ENCODE peak calls at places on chromosomes 1 and 21, in five cellular contexts. P is COR-L47, Z is skeletal muscle cell, Q is GM12892, A is GF-D8. U is an unnamed sample.

GRCh38 chr1:145716641-145717061 is 2.6 kb upstream of the CD160 start:
- DNase-seq in P (no peak), Z (no peak), Q (no peak), A (no peak), U (no peak)

GRCh38 chr1:164515221-164515620 is 43.8 kb upstream of the PBX1 start:
- DNase-seq in P (no peak), Z (no peak), Q (no peak), A (no peak), U (no peak)

GRCh38 chr1:53468374-53468773 is 9.2 kb downstream of the DMRTB1 start:
- DNase-seq in P (no peak), Z (no peak), Q (no peak), A (no peak), U (no peak)

GRCh38 chr1:19710825-19711611 is 46.3 kb downstream of the HTR6 start:
- DNase-seq in P (no peak), Z (peak), Q (no peak), A (no peak), U (no peak)

GRCh38 chr1:168097921-168098528 is 38.7 kb downstream of the GPR161 start:
- DNase-seq in P (no peak), Z (no peak), Q (no peak), A (no peak), U (no peak)

GRCh38 chr1:23701996-23702395 is 10.4 kb downstream of the RPL11 start:
- DNase-seq in P (no peak), Z (no peak), Q (no peak), A (no peak), U (no peak)

GRCh38 chr1:226894826-226895225 is 24.4 kb downstream of the PSEN2 start:
- DNase-seq in P (no peak), Z (no peak), Q (no peak), A (no peak), U (no peak)

GRCh38 chr21:28761709-28762356 is 230.8 kb downstream of the LTN1 start:
- DNase-seq in P (no peak), Z (peak), Q (no peak), A (no peak), U (no peak)

GRCh38 chr1:18344755-18345154 is 136.0 kb upstream of the KLHDC7A start:
- DNase-seq in P (no peak), Z (no peak), Q (no peak), A (no peak), U (peak)

GRCh38 chr1:93670141-93670540 is 11.5 kb downstream of the BCAR3 start:
- DNase-seq in P (no peak), Z (peak), Q (no peak), A (no peak), U (no peak)

GRCh38 chr1:245292141-245292540 is 137.4 kb downstream of the KIF26B start:
- DNase-seq in P (no peak), Z (no peak), Q (no peak), A (peak), U (no peak)

GRCh38 chr1:10823000-10823401 is 26.6 kb upstream of the CASZ1 start:
- DNase-seq in P (no peak), Z (no peak), Q (no peak), A (no peak), U (no peak)

GRCh38 chr1:27956761-27957160 is 3.0 kb upstream of the XKR8 start:
- DNase-seq in P (no peak), Z (no peak), Q (no peak), A (no peak), U (no peak)

GRCh38 chr1:79293611-79294010 is 287.1 kb upstream of the ADGRL4 start:
- DNase-seq in P (no peak), Z (peak), Q (no peak), A (no peak), U (no peak)

GRCh38 chr1:236417325-236417724 is 23.2 kb downstream of the EDARADD start:
- DNase-seq in P (no peak), Z (no peak), Q (no peak), A (no peak), U (no peak)

GRCh38 chr1:200176181-200176580 is 148.7 kb downstream of the NR5A2 start:
- DNase-seq in P (no peak), Z (no peak), Q (no peak), A (no peak), U (no peak)

GRCh38 chr1:61290525-61290924 is 208.2 kb downstream of the NFIA start:
- DNase-seq in P (no peak), Z (no peak), Q (no peak), A (no peak), U (no peak)

GRCh38 chr21:29477941-29478340 is 179.2 kb downstream of the BACH1 start:
- DNase-seq in P (no peak), Z (peak), Q (no peak), A (no peak), U (no peak)

GRCh38 chr1:23098463-23099170 is 70.0 kb downstream of the LUZP1 start:
- DNase-seq in P (peak), Z (no peak), Q (peak), A (no peak), U (no peak)

GRCh38 chr1:87330954-87331318 is 2.3 kb downstream of the LMO4 start:
- DNase-seq in P (no peak), Z (no peak), Q (no peak), A (no peak), U (no peak)

GRCh38 chr1:208349679-208350330 is 105.6 kb upstream of the PLXNA2 start:
- DNase-seq in P (no peak), Z (no peak), Q (no peak), A (no peak), U (peak)

GRCh38 chr1:89905391-89906058 is 84.7 kb downstream of the LRRC8D start:
- DNase-seq in P (no peak), Z (no peak), Q (no peak), A (no peak), U (no peak)

GRCh38 chr1:89871768-89872473 is 51.1 kb downstream of the LRRC8D start:
- DNase-seq in P (no peak), Z (no peak), Q (no peak), A (no peak), U (no peak)

GRCh38 chr21:34337741-34338140 is 26.1 kb upstream of the KCNE2 start:
- DNase-seq in P (no peak), Z (no peak), Q (no peak), A (no peak), U (no peak)

GRCh38 chr21:46515109-46515508 is 56.4 kb downstream of the DIP2A start:
- DNase-seq in P (no peak), Z (no peak), Q (no peak), A (peak), U (no peak)

GRCh38 chr1:185257947-185258203 is 59.2 kb downstream of the IVNS1ABP start:
- DNase-seq in P (no peak), Z (no peak), Q (no peak), A (no peak), U (no peak)

GRCh38 chr1:34188418-34188817 is 11.7 kb downstream of the C1orf94 start:
- DNase-seq in P (no peak), Z (no peak), Q (no peak), A (no peak), U (no peak)

GRCh38 chr1:184664042-184664659 is 90.5 kb downstream of the EDEM3 start:
- DNase-seq in P (peak), Z (no peak), Q (peak), A (no peak), U (no peak)

GRCh38 chr1:169207825-169208520 is 101.5 kb downstream of the ATP1B1 start:
- DNase-seq in P (no peak), Z (no peak), Q (no peak), A (no peak), U (no peak)

GRCh38 chr1:96660503-96660902 is 61.1 kb upstream of the PTBP2 start:
- DNase-seq in P (no peak), Z (peak), Q (no peak), A (no peak), U (no peak)

GRCh38 chr1:200351826-200352549 is 57.8 kb downstream of the ZNF281 start:
- DNase-seq in P (no peak), Z (peak), Q (no peak), A (peak), U (no peak)

GRCh38 chr1:24683713-24684162 is 40.6 kb downstream of the SRRM1 start:
- DNase-seq in P (no peak), Z (peak), Q (no peak), A (no peak), U (no peak)

GRCh38 chr21:41366522-41367151 is 4.8 kb downstream of the MX2 start:
- DNase-seq in P (no peak), Z (peak), Q (no peak), A (peak), U (no peak)